ENCODE peak calls at places on chromosome X, in eight cellular contexts. One of them, this sample, is unnamed.

GRCh38 chrX:10979956-10980355 is 131.2 kb upstream of the HCCS start:
- DNase-seq in left ventricle myocardium inferior: no peak
- DNase-seq in dermis blood vessel endothelial cell: no peak
- DNase-seq in COR-L47: no peak
- DNase-seq in astrocyte of the cerebellum: no peak
- DNase-seq in NT2/D1: no peak
- DNase-seq in body of pancreas: no peak
- DNase-seq in fibroblast of lung: no peak
- DNase-seq in this sample: no peak

GRCh38 chrX:120269379-120270035 is 18.9 kb downstream of the ZBTB33 start:
- DNase-seq in left ventricle myocardium inferior: no peak
- DNase-seq in dermis blood vessel endothelial cell: no peak
- DNase-seq in COR-L47: no peak
- DNase-seq in astrocyte of the cerebellum: no peak
- DNase-seq in NT2/D1: no peak
- DNase-seq in body of pancreas: no peak
- DNase-seq in fibroblast of lung: peak; percentile 11
- DNase-seq in this sample: peak; percentile 13

GRCh38 chrX:133568109-133568508 is 152.8 kb upstream of the GPC4 start:
- DNase-seq in left ventricle myocardium inferior: no peak
- DNase-seq in dermis blood vessel endothelial cell: no peak
- DNase-seq in COR-L47: no peak
- DNase-seq in astrocyte of the cerebellum: no peak
- DNase-seq in NT2/D1: no peak
- DNase-seq in body of pancreas: no peak
- DNase-seq in fibroblast of lung: no peak
- DNase-seq in this sample: no peak

GRCh38 chrX:21764043-21764442 is 6.1 kb upstream of the SMPX start:
- DNase-seq in left ventricle myocardium inferior: no peak
- DNase-seq in dermis blood vessel endothelial cell: no peak
- DNase-seq in COR-L47: no peak
- DNase-seq in astrocyte of the cerebellum: no peak
- DNase-seq in NT2/D1: no peak
- DNase-seq in body of pancreas: no peak
- DNase-seq in fibroblast of lung: no peak
- DNase-seq in this sample: no peak

GRCh38 chrX:131393426-131393825 is 104.3 kb upstream of the IGSF1 start:
- DNase-seq in left ventricle myocardium inferior: no peak
- DNase-seq in dermis blood vessel endothelial cell: no peak
- DNase-seq in COR-L47: no peak
- DNase-seq in astrocyte of the cerebellum: no peak
- DNase-seq in NT2/D1: no peak
- DNase-seq in body of pancreas: no peak
- DNase-seq in fibroblast of lung: no peak
- DNase-seq in this sample: no peak

GRCh38 chrX:46686003-46686645 is 72.8 kb downstream of the SLC9A7 start:
- DNase-seq in left ventricle myocardium inferior: no peak
- DNase-seq in dermis blood vessel endothelial cell: peak; percentile 66
- DNase-seq in COR-L47: peak; percentile 8
- DNase-seq in astrocyte of the cerebellum: peak; percentile 6
- DNase-seq in NT2/D1: peak; percentile 23
- DNase-seq in body of pancreas: peak; percentile 32
- DNase-seq in fibroblast of lung: peak; percentile 52
- DNase-seq in this sample: peak; percentile 63

GRCh38 chrX:67563469-67564448 is 19.9 kb downstream of the AR start:
- DNase-seq in left ventricle myocardium inferior: peak; percentile 16
- DNase-seq in dermis blood vessel endothelial cell: no peak
- DNase-seq in COR-L47: no peak
- DNase-seq in astrocyte of the cerebellum: no peak
- DNase-seq in NT2/D1: no peak
- DNase-seq in body of pancreas: peak; percentile 13
- DNase-seq in fibroblast of lung: no peak
- DNase-seq in this sample: peak; percentile 71

GRCh38 chrX:46710425-46710824 is 48.5 kb downstream of the SLC9A7 start:
- DNase-seq in left ventricle myocardium inferior: no peak
- DNase-seq in dermis blood vessel endothelial cell: peak; percentile 1
- DNase-seq in COR-L47: no peak
- DNase-seq in astrocyte of the cerebellum: no peak
- DNase-seq in NT2/D1: no peak
- DNase-seq in body of pancreas: no peak
- DNase-seq in fibroblast of lung: no peak
- DNase-seq in this sample: peak; percentile 37

GRCh38 chrX:5958523-5958922 is 270.1 kb downstream of the NLGN4X start:
- DNase-seq in left ventricle myocardium inferior: no peak
- DNase-seq in dermis blood vessel endothelial cell: no peak
- DNase-seq in COR-L47: no peak
- DNase-seq in astrocyte of the cerebellum: no peak
- DNase-seq in NT2/D1: no peak
- DNase-seq in body of pancreas: no peak
- DNase-seq in fibroblast of lung: no peak
- DNase-seq in this sample: no peak

GRCh38 chrX:151515233-151515632 is 48.2 kb upstream of the PASD1 start:
- DNase-seq in left ventricle myocardium inferior: no peak
- DNase-seq in dermis blood vessel endothelial cell: no peak
- DNase-seq in COR-L47: no peak
- DNase-seq in astrocyte of the cerebellum: no peak
- DNase-seq in NT2/D1: no peak
- DNase-seq in body of pancreas: no peak
- DNase-seq in fibroblast of lung: no peak
- DNase-seq in this sample: no peak

GRCh38 chrX:151088221-151088620 is 88.2 kb upstream of the GPR50 start:
- DNase-seq in left ventricle myocardium inferior: no peak
- DNase-seq in dermis blood vessel endothelial cell: no peak
- DNase-seq in COR-L47: no peak
- DNase-seq in astrocyte of the cerebellum: no peak
- DNase-seq in NT2/D1: no peak
- DNase-seq in body of pancreas: no peak
- DNase-seq in fibroblast of lung: no peak
- DNase-seq in this sample: no peak

GRCh38 chrX:74593593-74593992 is 20.8 kb downstream of the RLIM start:
- DNase-seq in left ventricle myocardium inferior: no peak
- DNase-seq in dermis blood vessel endothelial cell: no peak
- DNase-seq in COR-L47: no peak
- DNase-seq in astrocyte of the cerebellum: no peak
- DNase-seq in NT2/D1: no peak
- DNase-seq in body of pancreas: no peak
- DNase-seq in fibroblast of lung: peak; percentile 5
- DNase-seq in this sample: peak; percentile 25

GRCh38 chrX:7389576-7389975 is 241.6 kb upstream of the PUDP start:
- DNase-seq in left ventricle myocardium inferior: no peak
- DNase-seq in dermis blood vessel endothelial cell: no peak
- DNase-seq in COR-L47: no peak
- DNase-seq in astrocyte of the cerebellum: no peak
- DNase-seq in NT2/D1: no peak
- DNase-seq in body of pancreas: no peak
- DNase-seq in fibroblast of lung: no peak
- DNase-seq in this sample: no peak

GRCh38 chrX:132488092-132488749 is 617 bp downstream of the MBNL3 start:
- DNase-seq in left ventricle myocardium inferior: no peak
- DNase-seq in dermis blood vessel endothelial cell: peak; percentile 53
- DNase-seq in COR-L47: peak; percentile 16
- DNase-seq in astrocyte of the cerebellum: no peak
- DNase-seq in NT2/D1: no peak
- DNase-seq in body of pancreas: peak; percentile 18
- DNase-seq in fibroblast of lung: peak; percentile 58
- DNase-seq in this sample: peak; percentile 52

GRCh38 chrX:49108641-49109040 is 14.9 kb downstream of the GPKOW start:
- DNase-seq in left ventricle myocardium inferior: no peak
- DNase-seq in dermis blood vessel endothelial cell: peak; percentile 56
- DNase-seq in COR-L47: no peak
- DNase-seq in astrocyte of the cerebellum: no peak
- DNase-seq in NT2/D1: no peak
- DNase-seq in body of pancreas: no peak
- DNase-seq in fibroblast of lung: no peak
- DNase-seq in this sample: no peak

GRCh38 chrX:20547649-20548051 is 280.9 kb upstream of the RPS6KA3 start:
- DNase-seq in left ventricle myocardium inferior: no peak
- DNase-seq in dermis blood vessel endothelial cell: no peak
- DNase-seq in COR-L47: no peak
- DNase-seq in astrocyte of the cerebellum: peak; percentile 35
- DNase-seq in NT2/D1: no peak
- DNase-seq in body of pancreas: peak; percentile 64
- DNase-seq in fibroblast of lung: peak; percentile 74
- DNase-seq in this sample: peak; percentile 57

GRCh38 chrX:17692709-17693346 is 44.5 kb upstream of the SCML1 start:
- DNase-seq in left ventricle myocardium inferior: no peak
- DNase-seq in dermis blood vessel endothelial cell: no peak
- DNase-seq in COR-L47: no peak
- DNase-seq in astrocyte of the cerebellum: peak; percentile 37
- DNase-seq in NT2/D1: peak; percentile 8
- DNase-seq in body of pancreas: no peak
- DNase-seq in fibroblast of lung: peak; percentile 71
- DNase-seq in this sample: peak; percentile 12

GRCh38 chrX:148928803-148929202 is 428.4 kb downstream of the AFF2 start:
- DNase-seq in left ventricle myocardium inferior: no peak
- DNase-seq in dermis blood vessel endothelial cell: no peak
- DNase-seq in COR-L47: no peak
- DNase-seq in astrocyte of the cerebellum: no peak
- DNase-seq in NT2/D1: no peak
- DNase-seq in body of pancreas: no peak
- DNase-seq in fibroblast of lung: no peak
- DNase-seq in this sample: peak; percentile 33

GRCh38 chrX:76195579-76195978 is 22.7 kb downstream of the PBDC1 start:
- DNase-seq in left ventricle myocardium inferior: no peak
- DNase-seq in dermis blood vessel endothelial cell: no peak
- DNase-seq in COR-L47: no peak
- DNase-seq in astrocyte of the cerebellum: no peak
- DNase-seq in NT2/D1: no peak
- DNase-seq in body of pancreas: no peak
- DNase-seq in fibroblast of lung: no peak
- DNase-seq in this sample: no peak

GRCh38 chrX:120015145-120016067 is 62.1 kb downstream of the RHOXF2B start:
- DNase-seq in left ventricle myocardium inferior: no peak
- DNase-seq in dermis blood vessel endothelial cell: no peak
- DNase-seq in COR-L47: peak; percentile 44
- DNase-seq in astrocyte of the cerebellum: no peak
- DNase-seq in NT2/D1: no peak
- DNase-seq in body of pancreas: peak; percentile 78
- DNase-seq in fibroblast of lung: no peak
- DNase-seq in this sample: no peak

GRCh38 chrX:152904151-152905080 is 6.5 kb downstream of the ZNF185 start:
- DNase-seq in left ventricle myocardium inferior: no peak
- DNase-seq in dermis blood vessel endothelial cell: peak; percentile 66
- DNase-seq in COR-L47: peak; percentile 2
- DNase-seq in astrocyte of the cerebellum: no peak
- DNase-seq in NT2/D1: no peak
- DNase-seq in body of pancreas: peak; percentile 70
- DNase-seq in fibroblast of lung: peak; percentile 46
- DNase-seq in this sample: peak; percentile 54

GRCh38 chrX:9464435-9465371 is at the start of gene TBL1X:
- DNase-seq in left ventricle myocardium inferior: peak; percentile 64
- DNase-seq in dermis blood vessel endothelial cell: peak; percentile 49
- DNase-seq in COR-L47: peak; percentile 8
- DNase-seq in astrocyte of the cerebellum: no peak
- DNase-seq in NT2/D1: no peak
- DNase-seq in body of pancreas: peak; percentile 57
- DNase-seq in fibroblast of lung: peak; percentile 53
- DNase-seq in this sample: peak; percentile 40

GRCh38 chrX:46758163-46758955 is 559 bp downstream of the SLC9A7 start:
- DNase-seq in left ventricle myocardium inferior: no peak
- DNase-seq in dermis blood vessel endothelial cell: peak; percentile 27
- DNase-seq in COR-L47: no peak
- DNase-seq in astrocyte of the cerebellum: no peak
- DNase-seq in NT2/D1: no peak
- DNase-seq in body of pancreas: peak; percentile 28
- DNase-seq in fibroblast of lung: peak; percentile 5
- DNase-seq in this sample: no peak

GRCh38 chrX:295136-295535 is 14.0 kb downstream of the PLCXD1 start:
- DNase-seq in left ventricle myocardium inferior: no peak
- DNase-seq in dermis blood vessel endothelial cell: no peak
- DNase-seq in COR-L47: no peak
- DNase-seq in astrocyte of the cerebellum: no peak
- DNase-seq in NT2/D1: no peak
- DNase-seq in body of pancreas: no peak
- DNase-seq in fibroblast of lung: no peak
- DNase-seq in this sample: no peak

GRCh38 chrX:29652484-29652883 is 562.9 kb upstream of the MAGEB2 start:
- DNase-seq in left ventricle myocardium inferior: no peak
- DNase-seq in dermis blood vessel endothelial cell: no peak
- DNase-seq in COR-L47: no peak
- DNase-seq in astrocyte of the cerebellum: peak; percentile 52
- DNase-seq in NT2/D1: no peak
- DNase-seq in body of pancreas: no peak
- DNase-seq in fibroblast of lung: peak; percentile 55
- DNase-seq in this sample: peak; percentile 70

GRCh38 chrX:149045645-149046210 is 459.4 kb downstream of the IDS start:
- DNase-seq in left ventricle myocardium inferior: no peak
- DNase-seq in dermis blood vessel endothelial cell: no peak
- DNase-seq in COR-L47: no peak
- DNase-seq in astrocyte of the cerebellum: no peak
- DNase-seq in NT2/D1: no peak
- DNase-seq in body of pancreas: no peak
- DNase-seq in fibroblast of lung: no peak
- DNase-seq in this sample: no peak

GRCh38 chrX:9647475-9647874 is 118.2 kb downstream of the GPR143 start:
- DNase-seq in left ventricle myocardium inferior: no peak
- DNase-seq in dermis blood vessel endothelial cell: no peak
- DNase-seq in COR-L47: no peak
- DNase-seq in astrocyte of the cerebellum: no peak
- DNase-seq in NT2/D1: no peak
- DNase-seq in body of pancreas: no peak
- DNase-seq in fibroblast of lung: no peak
- DNase-seq in this sample: no peak

GRCh38 chrX:119402588-119402987 is 3.5 kb downstream of the SLC25A43 start:
- DNase-seq in left ventricle myocardium inferior: no peak
- DNase-seq in dermis blood vessel endothelial cell: no peak
- DNase-seq in COR-L47: no peak
- DNase-seq in astrocyte of the cerebellum: no peak
- DNase-seq in NT2/D1: no peak
- DNase-seq in body of pancreas: no peak
- DNase-seq in fibroblast of lung: no peak
- DNase-seq in this sample: no peak

GRCh38 chrX:18377802-18378201 is 23.3 kb upstream of the SCML2 start:
- DNase-seq in left ventricle myocardium inferior: no peak
- DNase-seq in dermis blood vessel endothelial cell: peak; percentile 45
- DNase-seq in COR-L47: peak; percentile 16
- DNase-seq in astrocyte of the cerebellum: no peak
- DNase-seq in NT2/D1: peak; percentile 25
- DNase-seq in body of pancreas: peak; percentile 48
- DNase-seq in fibroblast of lung: peak; percentile 36
- DNase-seq in this sample: peak; percentile 32

GRCh38 chrX:21959362-21960051 is 19.0 kb downstream of the SMS start:
- DNase-seq in left ventricle myocardium inferior: no peak
- DNase-seq in dermis blood vessel endothelial cell: no peak
- DNase-seq in COR-L47: no peak
- DNase-seq in astrocyte of the cerebellum: no peak
- DNase-seq in NT2/D1: no peak
- DNase-seq in body of pancreas: no peak
- DNase-seq in fibroblast of lung: no peak
- DNase-seq in this sample: no peak

GRCh38 chrX:11438767-11439166 is 145.6 kb downstream of the AMELX start:
- DNase-seq in left ventricle myocardium inferior: no peak
- DNase-seq in dermis blood vessel endothelial cell: no peak
- DNase-seq in COR-L47: no peak
- DNase-seq in astrocyte of the cerebellum: no peak
- DNase-seq in NT2/D1: no peak
- DNase-seq in body of pancreas: no peak
- DNase-seq in fibroblast of lung: peak; percentile 82
- DNase-seq in this sample: peak; percentile 56

GRCh38 chrX:151505796-151506195 is 57.7 kb upstream of the PASD1 start:
- DNase-seq in left ventricle myocardium inferior: no peak
- DNase-seq in dermis blood vessel endothelial cell: peak; percentile 3
- DNase-seq in COR-L47: peak; percentile 1
- DNase-seq in astrocyte of the cerebellum: no peak
- DNase-seq in NT2/D1: no peak
- DNase-seq in body of pancreas: peak; percentile 11
- DNase-seq in fibroblast of lung: no peak
- DNase-seq in this sample: no peak

GRCh38 chrX:70129811-70130210 is 3.4 kb upstream of the IGBP1 start:
- DNase-seq in left ventricle myocardium inferior: no peak
- DNase-seq in dermis blood vessel endothelial cell: peak; percentile 18
- DNase-seq in COR-L47: no peak
- DNase-seq in astrocyte of the cerebellum: no peak
- DNase-seq in NT2/D1: no peak
- DNase-seq in body of pancreas: no peak
- DNase-seq in fibroblast of lung: no peak
- DNase-seq in this sample: peak; percentile 31

GRCh38 chrX:15790766-15791380 is 589 bp downstream of the ZRSR2 start:
- DNase-seq in left ventricle myocardium inferior: no peak
- DNase-seq in dermis blood vessel endothelial cell: peak; percentile 31
- DNase-seq in COR-L47: no peak
- DNase-seq in astrocyte of the cerebellum: no peak
- DNase-seq in NT2/D1: no peak
- DNase-seq in body of pancreas: no peak
- DNase-seq in fibroblast of lung: peak; percentile 4
- DNase-seq in this sample: peak; percentile 5